ENCODE peak calls at places on chromosomes 5 and 9, in six cellular contexts. E is coronary artery, F is heart left ventricle, G is foreskin fibroblast, W is PC-3, T is sigmoid colon. C is an unnamed sample.

GRCh38 chr9:8880031-8880430 is 1080.5 kb upstream of the DMAC1 start:
- DNase-seq in E (no peak), F (no peak), G (no peak), W (no peak), T (no peak), C (no peak)

GRCh38 chr5:119411935-119412623 is 40.2 kb upstream of the HSD17B4 start:
- DNase-seq in E (peak; percentile 80), F (peak; percentile 52), G (peak; percentile 88), W (peak; percentile 78), T (peak; percentile 69), C (peak; percentile 29)

GRCh38 chr5:71703941-71704340 is 15.1 kb upstream of the CARTPT start:
- DNase-seq in E (no peak), F (no peak), G (no peak), W (no peak), T (no peak), C (no peak)

GRCh38 chr9:128846680-128847030 is 17.1 kb upstream of the SPOUT1 start:
- DNase-seq in E (no peak), F (no peak), G (no peak), W (no peak), T (no peak), C (no peak)

GRCh38 chr9:136851941-136852663 is at the start of gene MAMDC4:
- DNase-seq in E (no peak), F (no peak), G (no peak), W (no peak), T (no peak), C (no peak)

GRCh38 chr5:115962565-115963402 is 509 bp downstream of the LVRN start:
- DNase-seq in E (no peak), F (no peak), G (peak; percentile 52), W (no peak), T (peak; percentile 65), C (no peak)

GRCh38 chr5:88269222-88269771 is 652 bp upstream of the TMEM161B start:
- DNase-seq in E (no peak), F (no peak), G (peak; percentile 30), W (peak; percentile 25), T (no peak), C (no peak)

GRCh38 chr5:115415143-115415491 is 118.7 kb upstream of the CCDC112 start:
- DNase-seq in E (no peak), F (no peak), G (peak; percentile 97), W (peak; percentile 86), T (no peak), C (no peak)

GRCh38 chr9:96057155-96057554 is 181.7 kb downstream of the ERCC6L2 start:
- DNase-seq in E (no peak), F (no peak), G (peak; percentile 46), W (no peak), T (no peak), C (no peak)

GRCh38 chr9:1979815-1980367 is 35.3 kb upstream of the SMARCA2 start:
- DNase-seq in E (no peak), F (no peak), G (peak; percentile 80), W (no peak), T (no peak), C (no peak)

GRCh38 chr5:133412661-133413060 is 199.7 kb downstream of the FSTL4 start:
- DNase-seq in E (no peak), F (no peak), G (no peak), W (peak; percentile 14), T (no peak), C (no peak)

GRCh38 chr5:108661590-108662219 is 86.0 kb upstream of the FER start:
- DNase-seq in E (no peak), F (no peak), G (peak; percentile 64), W (peak; percentile 92), T (no peak), C (no peak)

GRCh38 chr5:174364676-174365075 is 319.2 kb downstream of the NSG2 start:
- DNase-seq in E (no peak), F (no peak), G (no peak), W (peak; percentile 20), T (no peak), C (no peak)

GRCh38 chr5:82699737-82700136 is 377.5 kb downstream of the TMEM167A start:
- DNase-seq in E (no peak), F (no peak), G (no peak), W (no peak), T (no peak), C (no peak)

GRCh38 chr5:123865641-123866040 is 353.7 kb downstream of the CSNK1G3 start:
- DNase-seq in E (no peak), F (no peak), G (no peak), W (no peak), T (no peak), C (no peak)

GRCh38 chr9:95808001-95808400 is 67.5 kb upstream of the ERCC6L2 start:
- DNase-seq in E (no peak), F (no peak), G (peak; percentile 69), W (peak; percentile 46), T (no peak), C (no peak)

GRCh38 chr5:155616779-155617392 is 603.3 kb downstream of the KIF4B start:
- DNase-seq in E (no peak), F (no peak), G (peak; percentile 2), W (no peak), T (no peak), C (peak; percentile 12)

GRCh38 chr9:37667706-37668672 is 17.2 kb downstream of the FRMPD1 start:
- DNase-seq in E (no peak), F (no peak), G (no peak), W (no peak), T (no peak), C (peak; percentile 80)

GRCh38 chr5:140785905-140786686 is at the start of gene PCDHA1:
- DNase-seq in E (no peak), F (no peak), G (no peak), W (no peak), T (no peak), C (no peak)

GRCh38 chr5:57577432-57578175 is 95.0 kb upstream of the ACTBL2 start:
- DNase-seq in E (no peak), F (no peak), G (no peak), W (no peak), T (no peak), C (no peak)

GRCh38 chr5:171390883-171391677 is 3.4 kb downstream of the NPM1 start:
- DNase-seq in E (no peak), F (no peak), G (no peak), W (no peak), T (no peak), C (no peak)

GRCh38 chr9:89743216-89743575 is 138.4 kb downstream of the GADD45G start:
- DNase-seq in E (no peak), F (no peak), G (no peak), W (no peak), T (no peak), C (no peak)

GRCh38 chr5:181205735-181206401 is 872 bp upstream of the TRIM7 start:
- DNase-seq in E (no peak), F (no peak), G (peak; percentile 42), W (no peak), T (peak; percentile 67), C (peak; percentile 42)

GRCh38 chr5:153551537-153552079 is 61.1 kb downstream of the GRIA1 start:
- DNase-seq in E (no peak), F (no peak), G (peak; percentile 97), W (peak; percentile 70), T (no peak), C (no peak)

GRCh38 chr9:119398350-119398749 is 29.1 kb upstream of the BRINP1 start:
- DNase-seq in E (no peak), F (no peak), G (no peak), W (no peak), T (no peak), C (no peak)

GRCh38 chr9:108786756-108787663 is 68.8 kb downstream of the ACTL7B start:
- DNase-seq in E (no peak), F (no peak), G (peak; percentile 33), W (peak; percentile 14), T (no peak), C (no peak)

GRCh38 chr5:172919525-172920446 is 39.4 kb upstream of the RPL26L1 start:
- DNase-seq in E (no peak), F (no peak), G (peak; percentile 52), W (no peak), T (peak; percentile 94), C (peak; percentile 76)

GRCh38 chr5:167688731-167689130 is 602.7 kb upstream of the WWC1 start:
- DNase-seq in E (no peak), F (no peak), G (no peak), W (peak; percentile 64), T (no peak), C (no peak)
- TF ChIP-seq CTCF in E (no peak), F (no peak), G (no peak), W (no peak), T (no peak), C (no peak)

DNA sequence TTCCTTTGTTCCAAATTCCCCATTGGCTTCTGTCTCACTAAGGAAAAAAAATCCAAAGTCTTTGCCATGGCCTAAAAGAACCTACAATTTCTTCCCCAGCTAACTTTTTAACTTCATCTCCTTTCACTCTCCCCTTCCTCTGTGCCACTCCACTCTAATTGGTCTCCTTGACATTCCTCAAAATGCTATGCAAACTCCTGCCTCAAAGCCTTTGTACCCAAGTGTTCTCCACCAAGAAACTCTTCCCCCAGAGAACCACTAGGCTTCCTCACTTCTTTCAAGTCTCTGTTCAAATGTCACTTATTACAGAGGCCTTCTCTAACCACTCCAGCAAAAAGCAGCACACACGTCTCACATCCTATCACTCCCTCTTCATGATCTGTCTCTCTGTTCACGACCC is 91.6 kb upstream of the NR4A3 start:
- DNase-seq in E (no peak), F (no peak), G (no peak), W (no peak), T (no peak), C (no peak)
- H3K4me3 ChIP-seq in E (no peak overlapping the region), F (no peak overlapping the region), G (no peak overlapping the region), W (no peak overlapping the region), T (no peak overlapping the region), C (no peak overlapping the region)

GRCh38 chr9:93297659-93298497 is 113.9 kb downstream of the WNK2 start:
- DNase-seq in E (no peak), F (no peak), G (no peak), W (no peak), T (peak; percentile 58), C (no peak)
- TF ChIP-seq CTCF in E (no peak), F (no peak), G (no peak), W (no peak), T (no peak), C (no peak)

GRCh38 chr9:91908746-91909145 is 41.3 kb downstream of the ROR2 start:
- DNase-seq in E (no peak), F (no peak), G (no peak), W (no peak), T (no peak), C (no peak)

GRCh38 chr9:91907387-91908292 is 42.4 kb downstream of the ROR2 start:
- DNase-seq in E (no peak), F (no peak), G (no peak), W (no peak), T (no peak), C (no peak)

GRCh38 chr9:91905237-91905650 is 44.8 kb downstream of the ROR2 start:
- DNase-seq in E (no peak), F (no peak), G (no peak), W (no peak), T (no peak), C (no peak)

GRCh38 chr9:91905958-91906585 is 44.0 kb downstream of the ROR2 start:
- DNase-seq in E (no peak), F (peak; percentile 27), G (no peak), W (peak; percentile 4), T (no peak), C (no peak)

DNA sequence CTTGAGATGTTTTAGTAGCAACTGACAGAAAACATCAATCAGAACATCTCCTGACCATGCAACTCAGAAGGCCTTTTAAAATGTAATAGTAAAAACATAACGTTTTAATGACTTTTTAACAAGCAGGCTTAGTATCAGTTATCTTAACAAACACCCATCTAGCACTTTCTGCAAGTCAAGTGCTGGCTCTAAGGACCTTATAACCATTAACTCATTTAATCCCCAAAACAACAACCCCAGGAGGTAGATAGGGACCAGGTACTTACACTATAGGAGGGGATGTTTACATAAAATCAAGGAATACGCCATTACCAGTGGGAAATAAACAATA is 41.8 kb downstream of the ROR2 start:
- DNase-seq in E (no peak), F (no peak), G (no peak), W (no peak), T (no peak), C (no peak)
- H3K4me3 ChIP-seq in E (no peak overlapping the region), F (no peak overlapping the region), G (no peak overlapping the region), W (no peak overlapping the region), T (no peak overlapping the region), C (no peak overlapping the region)